ENCODE peak calls at places on chromosomes 6 and 20, in eight cellular contexts. C is cardiac muscle cell; A is CD8-positive, alpha-beta T cell; D is activated T-helper 9 cell treated with anti-CD3 and anti-CD28 coated beads, Interleukin-2, amount 50 U/mL, for 16 hours; I is ureter; S is skeletal muscle cell; X is tibial nerve; B is stimulated activated CD4-positive, alpha-beta T cell treated with anti-CD3 and anti-CD28 coated beads, Interleukin-1b, Interleukin-23, amount 100 ng/mL, for 4 hours. T is an unnamed sample.

GRCh38 chr6:108113557-108114519 is 39.3 kb upstream of the OSTM1 start:
- DNase-seq in C (peak), A (no peak), D (no peak), I (no peak), S (no peak), X (peak), B (no peak), T (peak)

GRCh38 chr6:108546079-108547049 is 14.4 kb upstream of the FOXO3 start:
- DNase-seq in C (no peak), A (no peak), D (no peak), I (no peak), S (no peak), X (no peak), B (no peak), T (no peak)

GRCh38 chr6:169162968-169163903 is 90.4 kb downstream of the THBS2 start:
- DNase-seq in C (peak), A (no peak), D (no peak), I (peak), S (peak), X (peak), B (no peak), T (peak)

GRCh38 chr20:32439132-32439829 is 81.2 kb downstream of the ASXL1 start:
- DNase-seq in C (peak), A (no peak), D (no peak), I (no peak), S (peak), X (no peak), B (no peak), T (peak)

GRCh38 chr6:81562169-81562568 is 190.3 kb downstream of the TENT5A start:
- DNase-seq in C (peak), A (no peak), D (no peak), I (no peak), S (peak), X (no peak), B (no peak), T (no peak)

GRCh38 chr6:659179-659578 is 2.3 kb upstream of the HUS1B start:
- DNase-seq in C (peak), A (no peak), D (no peak), I (no peak), S (no peak), X (no peak), B (no peak), T (no peak)

GRCh38 chr20:2032168-2032567 is 38.3 kb upstream of the PDYN start:
- DNase-seq in C (no peak), A (no peak), D (no peak), I (no peak), S (no peak), X (no peak), B (no peak), T (no peak)

GRCh38 chr20:36317675-36318074 is 11.5 kb downstream of the DLGAP4 start:
- DNase-seq in C (no peak), A (no peak), D (no peak), I (no peak), S (no peak), X (no peak), B (no peak), T (no peak)

T was measured in H4.